ENCODE peak calls at places on chromosomes 13 and 19, in four cellular contexts. One of them, this sample, is unnamed.
A peak's percentile ranks its signal among the peaks of the same experiment; 100 is the strongest.

GRCh38 chr19:11445141-11445540 is 9.7 kb downstream of the PRKCSH start:
- DNase-seq in NCI-H146: no peak
- DNase-seq in Right ventricle myocardium superior: no peak
- DNase-seq in dorsolateral prefrontal cortex: no peak
- DNase-seq in this sample: no peak

GRCh38 chr13:41428155-41428554 is 29.2 kb upstream of the RGCC start:
- DNase-seq in dorsolateral prefrontal cortex: no peak
- DNase-seq in Right ventricle myocardium superior: no peak
- DNase-seq in NCI-H146: no peak
- DNase-seq in this sample: no peak

GRCh38 chr19:11380653-11381534 is 3.2 kb downstream of the EPOR start:
- DNase-seq in NCI-H146: peak; percentile 100
- DNase-seq in dorsolateral prefrontal cortex: peak; percentile 98
- DNase-seq in Right ventricle myocardium superior: peak; percentile 96
- DNase-seq in this sample: peak; percentile 98

GRCh38 chr19:19554074-19555023 is 16.3 kb downstream of the CILP2 start:
- DNase-seq in dorsolateral prefrontal cortex: no peak
- DNase-seq in NCI-H146: peak; percentile 53
- DNase-seq in Right ventricle myocardium superior: peak; percentile 72
- DNase-seq in this sample: no peak

GRCh38 chr13:113592571-113592970 is 8.0 kb downstream of the TFDP1 start:
- DNase-seq in NCI-H146: no peak
- DNase-seq in dorsolateral prefrontal cortex: no peak
- DNase-seq in Right ventricle myocardium superior: no peak
- DNase-seq in this sample: peak; percentile 34

GRCh38 chr13:73996569-73996968 is 137.6 kb downstream of the KLF12 start:
- DNase-seq in dorsolateral prefrontal cortex: no peak
- DNase-seq in NCI-H146: no peak
- DNase-seq in Right ventricle myocardium superior: no peak
- DNase-seq in this sample: no peak

GRCh38 chr19:33373701-33374405 is at the start of gene CEBPG:
- DNase-seq in dorsolateral prefrontal cortex: no peak
- DNase-seq in NCI-H146: peak; percentile 72
- DNase-seq in Right ventricle myocardium superior: peak; percentile 66
- DNase-seq in this sample: peak; percentile 78

GRCh38 chr19:19304186-19304975 is 15.9 kb downstream of the SUGP1 start:
- DNase-seq in NCI-H146: no peak
- DNase-seq in dorsolateral prefrontal cortex: peak; percentile 60
- DNase-seq in Right ventricle myocardium superior: no peak
- DNase-seq in this sample: no peak

GRCh38 chr19:50308991-50309390 is 20.2 kb downstream of the KCNC3 start:
- DNase-seq in dorsolateral prefrontal cortex: no peak
- DNase-seq in Right ventricle myocardium superior: no peak
- DNase-seq in NCI-H146: no peak
- DNase-seq in this sample: no peak

GRCh38 chr19:44884566-44884965 is 6.5 kb upstream of the TOMM40 start:
- DNase-seq in Right ventricle myocardium superior: no peak
- DNase-seq in NCI-H146: no peak
- DNase-seq in dorsolateral prefrontal cortex: no peak
- DNase-seq in this sample: no peak

GRCh38 chr19:29743681-29744080 is 28.6 kb upstream of the C19orf12 start:
- DNase-seq in Right ventricle myocardium superior: no peak
- DNase-seq in NCI-H146: no peak
- DNase-seq in dorsolateral prefrontal cortex: no peak
- DNase-seq in this sample: no peak

GRCh38 chr19:18239303-18239702 is 13.1 kb upstream of the PDE4C start:
- DNase-seq in NCI-H146: no peak
- DNase-seq in dorsolateral prefrontal cortex: no peak
- DNase-seq in Right ventricle myocardium superior: no peak
- DNase-seq in this sample: no peak

GRCh38 chr13:25281193-25281936 is 5.9 kb downstream of the MTMR6 start:
- DNase-seq in Right ventricle myocardium superior: no peak
- DNase-seq in dorsolateral prefrontal cortex: no peak
- DNase-seq in NCI-H146: no peak
- DNase-seq in this sample: no peak

GRCh38 chr13:23656637-23657036 is 86.4 kb downstream of the TNFRSF19 start:
- DNase-seq in Right ventricle myocardium superior: no peak
- DNase-seq in dorsolateral prefrontal cortex: no peak
- DNase-seq in NCI-H146: peak; percentile 83
- DNase-seq in this sample: no peak

GRCh38 chr19:1854542-1855039 is 6.3 kb upstream of the REXO1 start:
- DNase-seq in dorsolateral prefrontal cortex: no peak
- DNase-seq in NCI-H146: no peak
- DNase-seq in Right ventricle myocardium superior: peak; percentile 80
- DNase-seq in this sample: peak; percentile 69

GRCh38 chr19:30879225-30879624 is 470.0 kb downstream of the TSHZ3 start:
- DNase-seq in NCI-H146: no peak
- DNase-seq in dorsolateral prefrontal cortex: no peak
- DNase-seq in Right ventricle myocardium superior: no peak
- DNase-seq in this sample: no peak

GRCh38 chr19:30701178-30701577 is 329.0 kb downstream of the ZNF536 start:
- DNase-seq in NCI-H146: no peak
- DNase-seq in Right ventricle myocardium superior: no peak
- DNase-seq in dorsolateral prefrontal cortex: no peak
- DNase-seq in this sample: no peak

This sample was measured in sigmoid colon.